ENCODE peak calls at places on chromosomes 5 and 9, in six cellular contexts. T is hepatocyte, C is mesenchymal stem cell, R is Karpas-422, U is neuronal stem cell, P is GM23248. D is an unnamed sample.

GRCh38 chr5:373710-374602 is 52.4 kb downstream of the AHRR start:
- DNase-seq in T (peak), C (peak), R (no peak), U (peak), P (peak), D (peak)

GRCh38 chr9:80072406-80072805 is 500.6 kb downstream of the TLE4 start:
- DNase-seq in T (no peak), C (no peak), R (no peak), U (no peak), P (no peak), D (no peak)

GRCh38 chr5:132510076-132510475 is 19.5 kb upstream of the IRF1 start:
- DNase-seq in T (no peak), C (peak), R (no peak), U (no peak), P (peak), D (no peak)

GRCh38 chr5:52963636-52964035 is 25.5 kb upstream of the ITGA2 start:
- DNase-seq in T (no peak), C (no peak), R (no peak), U (no peak), P (no peak), D (no peak)

GRCh38 chr5:73264626-73265025 is 91.6 kb downstream of the TMEM174 start:
- DNase-seq in T (no peak), C (no peak), R (no peak), U (no peak), P (peak), D (no peak)

GRCh38 chr5:138192826-138193225 is 13.9 kb downstream of the KIF20A start:
- DNase-seq in T (no peak), C (no peak), R (no peak), U (no peak), P (no peak), D (no peak)

GRCh38 chr9:135588371-135588770 is 26.8 kb downstream of the PAEP start:
- DNase-seq in T (peak), C (no peak), R (no peak), U (no peak), P (no peak), D (peak)

GRCh38 chr5:17248999-17249634 is 31.7 kb downstream of the BASP1 start:
- DNase-seq in T (peak), C (peak), R (no peak), U (no peak), P (peak), D (peak)

GRCh38 chr5:141757402-141757801 is 75.4 kb upstream of the ARAP3 start:
- DNase-seq in T (peak), C (peak), R (no peak), U (no peak), P (peak), D (peak)

GRCh38 chr9:92492781-92493401 is 10.6 kb upstream of the ASPN start:
- DNase-seq in T (no peak), C (no peak), R (no peak), U (no peak), P (no peak), D (no peak)

GRCh38 chr5:109844695-109845094 is 155.0 kb downstream of the MAN2A1 start:
- DNase-seq in T (no peak), C (no peak), R (no peak), U (no peak), P (peak), D (no peak)

GRCh38 chr5:142078251-142078650 is 30.3 kb upstream of the NDFIP1 start:
- DNase-seq in T (no peak), C (no peak), R (no peak), U (no peak), P (no peak), D (no peak)

GRCh38 chr9:35669331-35670145 is 4.2 kb upstream of the CA9 start:
- DNase-seq in T (peak), C (peak), R (no peak), U (no peak), P (no peak), D (no peak)

GRCh38 chr9:96460470-96460869 is 10.5 kb downstream of the HABP4 start:
- DNase-seq in T (no peak), C (no peak), R (no peak), U (no peak), P (peak), D (no peak)

GRCh38 chr5:176658817-176659216 is 11.5 kb downstream of the TSPAN17 start:
- DNase-seq in T (no peak), C (peak), R (no peak), U (no peak), P (peak), D (peak)

GRCh38 chr5:16809816-16810502 is 126.1 kb downstream of the MYO10 start:
- DNase-seq in T (no peak), C (peak), R (no peak), U (no peak), P (peak), D (peak)

GRCh38 chr5:136856648-136857047 is 491.3 kb upstream of the TRPC7 start:
- DNase-seq in T (no peak), C (no peak), R (no peak), U (no peak), P (no peak), D (no peak)

GRCh38 chr5:43041669-43042175 is 1.6 kb upstream of the ANXA2R start:
- DNase-seq in T (peak), C (peak), R (peak), U (no peak), P (peak), D (peak)

GRCh38 chr5:72110401-72111013 is 3.2 kb downstream of the MAP1B start:
- DNase-seq in T (no peak), C (no peak), R (no peak), U (no peak), P (peak), D (no peak)

GRCh38 chr9:107176701-107177100 is 106.4 kb upstream of the RAD23B start:
- DNase-seq in T (peak), C (peak), R (no peak), U (no peak), P (peak), D (no peak)

GRCh38 chr9:115944166-115944948 is 209.2 kb upstream of the PAPPA start:
- DNase-seq in T (peak), C (peak), R (no peak), U (no peak), P (peak), D (peak)

GRCh38 chr9:19595003-19595402 is 186.2 kb downstream of the ACER2 start:
- DNase-seq in T (no peak), C (no peak), R (no peak), U (no peak), P (no peak), D (no peak)

GRCh38 chr9:74858753-74859414 is 28.8 kb downstream of the TRPM6 start:
- DNase-seq in T (no peak), C (no peak), R (no peak), U (no peak), P (no peak), D (no peak)

GRCh38 chr9:36632892-36633291 is 60.2 kb downstream of the MELK start:
- DNase-seq in T (peak), C (peak), R (peak), U (no peak), P (peak), D (no peak)

GRCh38 chr5:158938181-158938580 is 161.5 kb downstream of the EBF1 start:
- DNase-seq in T (no peak), C (no peak), R (no peak), U (no peak), P (no peak), D (no peak)

GRCh38 chr5:159619826-159620225 is 289.5 kb upstream of the IL12B start:
- DNase-seq in T (no peak), C (no peak), R (no peak), U (no peak), P (no peak), D (no peak)

GRCh38 chr9:79572032-79572890 is 496 bp downstream of the TLE4 start:
- DNase-seq in T (peak), C (peak), R (peak), U (peak), P (peak), D (peak)

GRCh38 chr5:135238622-135239460 is 160.2 kb downstream of the MACROH2A1 start:
- DNase-seq in T (no peak), C (no peak), R (no peak), U (no peak), P (no peak), D (no peak)

GRCh38 chr5:83124593-83124992 is 47.2 kb downstream of the XRCC4 start:
- DNase-seq in T (peak), C (no peak), R (no peak), U (no peak), P (no peak), D (no peak)

GRCh38 chr5:89983206-89983605 is 426.4 kb downstream of the CETN3 start:
- DNase-seq in T (no peak), C (no peak), R (no peak), U (no peak), P (no peak), D (peak)

GRCh38 chr5:89981006-89981405 is 428.6 kb downstream of the CETN3 start:
- DNase-seq in T (no peak), C (no peak), R (no peak), U (no peak), P (no peak), D (no peak)

GRCh38 chr5:89981871-89982773 is 427.4 kb downstream of the CETN3 start:
- DNase-seq in T (no peak), C (peak), R (no peak), U (no peak), P (peak), D (no peak)
- H3K4me3 ChIP-seq in T (no peak), C (no peak), R (no peak), U (no peak), P (no peak), D (no peak)

GRCh38 chr5:96083361-96083881 is 121.8 kb upstream of the ELL2 start:
- DNase-seq in T (no peak), C (peak), R (peak), U (no peak), P (peak), D (no peak)
- H2AFZ ChIP-seq in T (no peak), C (no peak), R (no peak), U (no peak), P (peak), D (peak)

DNA sequence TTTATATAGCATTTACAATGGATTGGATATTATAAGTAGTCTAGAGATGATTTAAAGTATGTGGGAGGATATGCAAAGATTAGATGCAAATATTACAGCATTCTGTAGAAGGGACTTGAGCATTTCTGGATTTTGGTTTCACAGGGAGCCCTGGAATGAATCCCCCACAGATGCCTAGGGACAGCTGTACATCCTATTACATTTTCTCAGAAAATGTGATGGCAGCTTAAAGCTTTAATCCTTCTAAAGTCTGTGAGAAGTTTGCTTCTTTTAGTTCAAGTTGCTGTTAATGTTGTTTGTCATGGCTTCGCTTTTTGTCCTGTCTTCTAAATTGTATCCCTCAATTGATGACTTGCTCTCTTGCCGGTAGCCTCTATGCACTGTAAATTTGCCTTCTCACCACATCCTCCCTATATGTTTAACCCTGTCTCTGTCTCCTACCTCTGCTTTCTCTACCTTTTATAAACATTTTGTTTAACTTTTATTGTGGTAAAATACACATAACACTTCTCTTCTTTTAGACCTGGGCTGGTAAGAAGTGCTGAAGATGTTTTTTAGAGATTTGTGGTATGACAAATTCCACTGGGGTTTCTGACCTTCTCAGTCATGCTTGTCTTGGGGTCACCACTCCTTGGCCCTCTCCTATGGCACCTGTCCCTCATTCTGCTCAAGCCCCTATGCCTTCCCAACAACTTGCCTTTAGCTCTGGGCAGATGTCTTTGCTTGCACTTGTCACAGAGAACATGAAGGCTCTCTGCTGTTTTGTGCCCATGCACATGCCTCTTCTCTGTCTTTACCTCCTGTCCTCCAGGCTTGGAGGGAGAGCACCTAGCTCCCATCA is 37.9 kb downstream of the LNPEP start:
- DNase-seq in T (no peak), C (no peak), R (no peak), U (no peak), P (no peak), D (no peak)
- H3K4me3 ChIP-seq in T (no peak), C (no peak), R (no peak), U (no peak), P (no peak), D (no peak)

GRCh38 chr5:4896328-4896727 is 243.8 kb upstream of the ADAMTS16 start:
- DNase-seq in T (no peak), C (no peak), R (no peak), U (no peak), P (no peak), D (no peak)

GRCh38 chr5:4906821-4907220 is 233.3 kb upstream of the ADAMTS16 start:
- DNase-seq in T (no peak), C (no peak), R (no peak), U (no peak), P (no peak), D (peak)

GRCh38 chr5:4905674-4906528 is 234.2 kb upstream of the ADAMTS16 start:
- DNase-seq in T (no peak), C (no peak), R (no peak), U (no peak), P (no peak), D (peak)

GRCh38 chr5:4901890-4902289 is 238.2 kb upstream of the ADAMTS16 start:
- DNase-seq in T (no peak), C (no peak), R (no peak), U (no peak), P (no peak), D (peak)

DNA sequence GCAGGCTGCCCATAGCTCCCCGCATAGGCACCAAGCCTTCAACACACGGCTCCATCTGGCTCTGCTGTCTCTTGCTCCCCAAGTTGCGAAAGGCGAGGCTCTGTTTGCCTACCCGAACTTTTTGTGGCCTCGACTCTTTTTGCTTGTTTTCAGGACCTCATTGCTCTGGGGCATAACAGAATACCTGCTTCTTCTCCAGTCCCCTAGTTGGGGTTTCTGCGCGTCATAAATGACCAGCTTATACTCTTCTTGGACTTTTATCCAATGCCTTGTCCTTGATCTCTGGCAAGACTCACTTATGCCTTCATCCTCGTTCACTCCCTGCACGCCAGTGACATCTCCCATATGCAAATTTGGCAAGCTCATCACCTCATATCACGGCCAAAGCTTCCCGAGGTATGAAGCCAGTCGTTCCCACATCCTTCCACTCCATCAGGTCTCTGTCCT is 238.8 kb upstream of the ADAMTS16 start:
- DNase-seq in T (no peak), C (no peak), R (no peak), U (no peak), P (no peak), D (peak)
- H2AFZ ChIP-seq in T (no peak), C (no peak), R (no peak), U (no peak), P (no peak), D (no peak)

DNA sequence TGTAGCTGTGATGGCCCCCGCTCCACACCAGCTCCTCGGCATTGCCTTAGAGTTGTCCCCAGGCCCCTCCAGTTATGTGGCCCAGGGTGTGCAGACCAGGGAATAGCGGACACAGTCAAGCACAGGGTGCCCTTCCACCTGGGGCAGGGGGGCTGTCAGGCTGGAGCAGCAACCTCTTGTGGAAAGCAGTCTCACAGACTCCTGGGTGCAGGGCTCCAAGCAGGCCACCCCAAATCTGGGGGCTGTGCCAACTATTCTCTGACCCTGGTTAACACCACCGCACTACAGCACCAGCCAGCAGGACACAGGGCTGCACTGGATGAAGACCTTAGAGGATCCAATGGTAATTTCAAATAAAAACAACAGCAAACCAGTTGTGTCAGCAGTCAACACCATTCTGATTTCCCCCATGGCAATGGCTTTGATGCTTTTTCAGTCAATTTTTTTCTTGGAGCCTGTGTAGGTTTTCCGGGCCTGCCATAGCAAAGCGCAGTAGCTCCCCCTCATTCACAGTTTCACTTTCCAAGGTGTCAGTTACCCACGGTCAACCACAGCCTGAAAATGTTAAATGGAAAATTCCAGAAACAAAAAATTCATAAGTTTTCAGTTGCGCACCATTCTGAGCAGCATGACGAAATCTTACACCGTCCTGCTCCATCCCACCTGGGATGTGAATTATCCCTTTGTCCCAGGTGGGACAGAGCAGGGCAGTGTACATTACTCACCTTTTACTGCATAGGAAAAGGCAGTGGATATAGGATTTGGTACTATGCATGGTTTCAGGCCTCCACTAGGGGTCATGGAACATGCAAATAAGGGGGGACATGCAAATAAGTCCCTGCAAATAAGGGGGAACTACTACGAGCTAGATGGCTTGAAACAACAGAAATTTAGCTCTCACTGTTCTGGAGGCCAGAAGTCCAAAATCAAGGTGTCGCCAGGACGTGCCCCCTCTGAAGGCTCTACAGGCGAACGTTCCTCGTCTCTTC is 49.0 kb downstream of the C5orf15 start:
- DNase-seq in T (no peak), C (no peak), R (peak), U (no peak), P (no peak), D (no peak)
- H3K4me3 ChIP-seq in T (no peak), C (no peak), R (peak), U (no peak), P (no peak), D (no peak)

GRCh38 chr5:157449011-157449723 is 10.8 kb upstream of the NIPAL4 start:
- DNase-seq in T (no peak), C (no peak), R (peak), U (no peak), P (peak), D (no peak)
- H2AFZ ChIP-seq in T (no peak), C (no peak), R (peak), U (no peak), P (no peak), D (peak)

GRCh38 chr9:21988056-21988990 is 5.9 kb downstream of the CDKN2A start:
- DNase-seq in T (no peak), C (no peak), R (no peak), U (no peak), P (no peak), D (no peak)

GRCh38 chr9:21993007-21993406 is 1.2 kb downstream of the CDKN2A start:
- DNase-seq in T (no peak), C (no peak), R (peak), U (no peak), P (no peak), D (no peak)

GRCh38 chr9:21985964-21986667 is 8.1 kb downstream of the CDKN2A start:
- DNase-seq in T (no peak), C (no peak), R (no peak), U (no peak), P (no peak), D (no peak)

GRCh38 chr9:21991039-21991959 is 2.9 kb downstream of the CDKN2A start:
- DNase-seq in T (no peak), C (no peak), R (no peak), U (no peak), P (no peak), D (no peak)

DNA sequence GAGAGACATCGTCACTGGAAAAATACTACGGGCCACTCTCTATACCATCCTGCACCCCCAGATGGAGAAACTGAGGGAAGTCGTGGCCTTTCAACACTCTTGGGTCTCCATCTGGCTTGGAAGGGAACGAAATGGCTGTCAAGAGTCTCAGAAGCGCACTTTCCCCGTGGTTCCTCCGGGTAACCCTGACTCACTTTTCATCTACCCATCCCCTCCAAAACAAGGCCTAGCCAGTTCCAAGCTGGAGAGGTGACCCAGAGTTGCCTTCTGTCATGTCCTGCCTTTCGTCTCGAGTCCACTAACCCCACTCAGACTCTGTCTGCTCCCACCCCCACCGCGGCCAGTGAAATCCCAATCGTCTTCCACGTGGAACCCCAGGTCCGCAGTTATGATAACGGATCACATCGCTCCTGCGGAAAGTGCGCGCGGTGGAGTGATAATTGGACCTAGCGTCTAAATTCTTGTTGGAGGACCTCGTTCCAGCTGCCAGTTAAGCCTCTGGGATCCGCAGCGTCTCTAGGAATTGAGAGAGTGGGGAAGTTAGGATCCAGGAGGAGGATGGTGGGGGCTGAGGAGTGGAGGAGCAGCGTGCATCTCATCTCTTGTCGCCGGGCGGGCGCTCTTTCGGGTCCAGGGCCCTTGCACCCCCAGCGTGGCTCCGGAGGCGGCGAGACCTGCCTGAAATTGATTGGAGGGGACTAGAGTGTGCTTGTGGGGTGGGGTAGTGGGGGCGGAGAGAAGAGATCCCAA is 4.6 kb downstream of the CDKN2A start:
- DNase-seq in T (no peak), C (no peak), R (no peak), U (no peak), P (peak), D (no peak)
- H3K4me3 ChIP-seq in T (no peak), C (peak), R (no peak), U (no peak), P (peak), D (peak)

GRCh38 chr9:122110100-122110833 is 17.2 kb upstream of the TTLL11 start:
- DNase-seq in T (no peak), C (no peak), R (no peak), U (no peak), P (no peak), D (peak)

GRCh38 chr9:122109035-122109813 is 16.1 kb upstream of the TTLL11 start:
- DNase-seq in T (no peak), C (no peak), R (no peak), U (no peak), P (no peak), D (peak)

GRCh38 chr9:122111413-122112085 is 18.4 kb upstream of the TTLL11 start:
- DNase-seq in T (no peak), C (no peak), R (no peak), U (no peak), P (no peak), D (peak)

GRCh38 chr9:122113574-122113973 is 20.5 kb upstream of the TTLL11 start:
- DNase-seq in T (no peak), C (no peak), R (no peak), U (no peak), P (no peak), D (no peak)

GRCh38 chr9:122112238-122112637 is 19.1 kb upstream of the TTLL11 start:
- DNase-seq in T (no peak), C (no peak), R (no peak), U (no peak), P (no peak), D (peak)
- H2AFZ ChIP-seq in T (no peak), C (no peak), R (no peak), U (no peak), P (no peak), D (no peak)